ENCODE peak calls at places on chromosomes 6 and 20, in six cellular contexts. P is H9, O is mesenchymal stem cell, L is neuronal stem cell, R is mesendoderm, B is trophoblast cell. T is an unnamed sample.
A peak's percentile ranks its signal among the peaks of the same experiment; 100 is the strongest.

GRCh38 chr6:160973856-160974255 is 17.7 kb upstream of the MAP3K4 start:
- DNase-seq in B (no peak), O (peak; percentile 57), P (no peak), R (peak; percentile 83), L (no peak), T (peak; percentile 67)

GRCh38 chr6:126957721-126958120 is 160.8 kb upstream of the RSPO3 start:
- DNase-seq in R (no peak), O (no peak), B (no peak), L (no peak), P (no peak), T (no peak)

GRCh38 chr6:35484921-35485392 is 11.9 kb downstream of the TEAD3 start:
- DNase-seq in O (no peak), L (no peak), P (peak; percentile 67), B (no peak), R (peak; percentile 62), T (peak; percentile 50)

GRCh38 chr6:43952746-43953145 is 174.5 kb downstream of the MRPL14 start:
- DNase-seq in R (no peak), L (no peak), B (peak; percentile 25), O (no peak), P (peak; percentile 24), T (no peak)

GRCh38 chr6:79570802-79571367 is 33.7 kb upstream of the LCA5 start:
- DNase-seq in O (peak; percentile 38), B (no peak), P (no peak), R (no peak), L (no peak), T (peak; percentile 48)

GRCh38 chr20:35617397-35618031 is 1.9 kb downstream of the SPAG4 start:
- DNase-seq in O (peak; percentile 77), P (peak; percentile 80), B (peak; percentile 58), R (peak; percentile 86), L (peak; percentile 49), T (peak; percentile 53)

GRCh38 chr20:50115591-50116367 is 2.8 kb upstream of the UBE2V1 start:
- DNase-seq in O (peak; percentile 97), B (peak; percentile 95), P (peak; percentile 95), R (peak; percentile 97), L (peak; percentile 89), T (peak; percentile 97)

GRCh38 chr6:150627601-150628012 is 27.9 kb downstream of the PLEKHG1 start:
- DNase-seq in O (peak; percentile 35), B (no peak), P (no peak), R (no peak), L (no peak), T (no peak)

GRCh38 chr6:2857580-2858337 is 16.1 kb upstream of the SERPINB1 start:
- DNase-seq in P (no peak), O (peak; percentile 60), B (peak; percentile 25), L (no peak), R (peak; percentile 78), T (peak; percentile 64)

GRCh38 chr6:169425628-169426370 is 172.2 kb upstream of the THBS2 start:
- DNase-seq in R (no peak), B (no peak), O (no peak), L (no peak), P (no peak), T (no peak)

GRCh38 chr20:38046572-38046971 is 13.0 kb downstream of the RPRD1B start:
- DNase-seq in O (no peak), R (peak; percentile 67), B (no peak), L (no peak), P (peak; percentile 33), T (no peak)

GRCh38 chr6:2441881-2442475 is 196.6 kb upstream of the GMDS start:
- DNase-seq in O (no peak), P (no peak), L (no peak), R (no peak), B (peak; percentile 62), T (peak; percentile 18)

GRCh38 chr20:57180954-57181353 is 85.5 kb downstream of the BMP7 start:
- DNase-seq in O (no peak), B (no peak), L (no peak), R (peak; percentile 86), P (peak; percentile 60), T (no peak)

GRCh38 chr20:57685134-57685851 is 24.5 kb downstream of the PMEPA1 start:
- DNase-seq in B (no peak), L (no peak), O (no peak), R (no peak), P (no peak), T (no peak)

GRCh38 chr6:139369068-139369467 is 5.4 kb downstream of the CITED2 start:
- DNase-seq in L (peak; percentile 79), P (peak; percentile 33), B (peak; percentile 74), O (peak; percentile 36), R (peak; percentile 96), T (no peak)

GRCh38 chr20:47318027-47318595 is 38.4 kb downstream of the ZMYND8 start:
- DNase-seq in L (no peak), R (peak; percentile 76), O (peak; percentile 83), P (peak; percentile 73), B (no peak), T (peak; percentile 65)

GRCh38 chr20:54550776-54551396 is 75.5 kb downstream of the DOK5 start:
- DNase-seq in R (no peak), L (no peak), O (no peak), B (peak; percentile 15), P (no peak), T (peak; percentile 40)

GRCh38 chr6:139194740-139195139 is 59.9 kb downstream of the HECA start:
- DNase-seq in O (no peak), B (peak; percentile 5), R (peak; percentile 26), L (no peak), P (no peak), T (no peak)

GRCh38 chr6:14499309-14499708 is 381.7 kb downstream of the CD83 start:
- DNase-seq in O (no peak), R (no peak), L (no peak), B (no peak), P (no peak), T (no peak)

GRCh38 chr6:111846511-111847409 is 26.5 kb downstream of the FYN start:
- DNase-seq in L (no peak), B (no peak), P (no peak), O (no peak), R (no peak), T (no peak)

GRCh38 chr6:111844376-111844775 is 28.9 kb downstream of the FYN start:
- DNase-seq in O (no peak), L (no peak), B (no peak), R (no peak), P (no peak), T (no peak)

GRCh38 chr6:111846061-111846460 is 27.2 kb downstream of the FYN start:
- DNase-seq in L (no peak), B (no peak), R (no peak), P (no peak), O (no peak), T (no peak)

GRCh38 chr6:111844921-111845320 is 28.3 kb downstream of the FYN start:
- DNase-seq in L (no peak), R (peak; percentile 62), B (peak; percentile 77), O (no peak), P (peak; percentile 56), T (no peak)

GRCh38 chr6:111845441-111845871 is 27.8 kb downstream of the FYN start:
- DNase-seq in O (no peak), L (no peak), R (no peak), B (peak; percentile 54), P (no peak), T (no peak)
- H4K8ac ChIP-seq in O (no peak overlapping the region), L (no peak overlapping the region), R (no peak overlapping the region), B (peak overlapping the region; percentile 54), P (no peak overlapping the region), T (no peak overlapping the region)

DNA sequence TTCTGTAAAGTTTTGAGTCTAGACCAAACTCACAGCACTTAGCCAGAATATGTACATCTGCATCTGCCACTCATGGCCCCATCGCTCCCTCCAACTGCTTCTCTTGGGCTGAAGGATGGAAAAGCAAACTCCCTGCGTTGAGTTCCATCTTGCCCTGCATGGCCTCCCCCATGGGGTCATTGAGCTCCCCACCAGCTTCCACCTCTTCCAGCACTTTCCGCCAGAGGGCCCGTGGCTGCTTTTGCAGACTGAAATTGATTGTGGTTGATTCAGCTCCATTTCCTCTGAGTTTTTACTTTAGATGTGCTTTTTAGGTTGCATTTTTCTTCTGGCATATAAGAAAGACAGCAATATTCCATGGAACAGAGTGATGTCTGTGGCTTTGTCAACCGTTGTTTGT is 263.1 kb downstream of the ESR1 start:
- DNase-seq in O (no peak), P (no peak), R (no peak), L (no peak), B (no peak), T (no peak)
- H4K8ac ChIP-seq in O (no peak overlapping the region), P (no peak overlapping the region), R (no peak overlapping the region), L (no peak overlapping the region), B (no peak overlapping the region), T (no peak overlapping the region)

GRCh38 chr20:34559311-34560140 is 1.0 kb downstream of the MAP1LC3A start:
- DNase-seq in L (no peak), P (peak; percentile 43), B (no peak), O (no peak), R (no peak), T (no peak)
- H4K8ac ChIP-seq in L (no peak overlapping the region), P (no peak overlapping the region), B (no peak overlapping the region), O (no peak overlapping the region), R (no peak overlapping the region), T (peak overlapping the region; percentile 46)

DNA sequence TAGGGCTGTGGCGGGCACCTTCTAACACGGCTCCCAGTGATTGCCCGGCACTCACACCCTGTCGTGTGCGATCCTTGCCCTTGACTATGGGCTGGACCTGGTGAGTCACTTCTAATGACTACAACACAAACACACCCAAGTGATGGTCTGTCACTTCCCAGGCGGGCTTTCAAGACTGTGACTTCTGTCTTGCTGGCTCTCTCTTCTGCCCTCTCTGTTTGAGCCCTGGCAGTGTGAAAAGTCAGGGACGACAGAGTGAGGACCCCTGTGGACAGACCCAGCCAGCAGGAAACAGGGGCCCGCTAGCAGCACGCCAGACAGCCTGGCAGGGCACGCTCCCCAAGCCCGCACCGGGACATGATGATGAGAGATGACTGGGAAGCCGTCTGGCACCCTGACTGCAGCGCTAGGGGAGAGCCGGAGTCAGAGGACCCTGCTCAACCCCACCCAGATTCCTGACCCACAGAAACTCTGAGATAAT is 43.0 kb downstream of the KIF16B start:
- DNase-seq in B (no peak), R (peak; percentile 68), O (peak; percentile 87), L (no peak), P (no peak), T (peak; percentile 56)
- H4K8ac ChIP-seq in B (no peak overlapping the region), R (no peak overlapping the region), O (peak overlapping the region; percentile 42), L (no peak overlapping the region), P (no peak overlapping the region), T (no peak overlapping the region)

T was measured in IMR-90.